ENCODE peak calls at places on chromosomes 13 and 19, in ten cellular contexts. K is NCI-H1436 treated with DMSO at 0.1 percent for 48 hours, O is left lung, C is ACHN, I is OCI-LY7, B is Caki2, H is neural crest cell, Y is cerebellum, X is endodermal cell, V is NCI-H345. R is an unnamed sample.

GRCh38 chr13:79674765-79675515 is 194.0 kb downstream of the NDFIP2 start:
- DNase-seq in K (no peak), O (no peak), C (no peak), I (no peak), B (no peak), H (no peak), Y (no peak), X (no peak), V (no peak), R (no peak)

GRCh38 chr13:57557979-57558529 is 73.5 kb upstream of the PCDH17 start:
- DNase-seq in K (no peak), O (no peak), C (peak), I (peak), B (peak), H (no peak), Y (no peak), X (no peak), V (no peak), R (peak)

GRCh38 chr19:52742516-52742915 is 7.7 kb upstream of the ZNF611 start:
- DNase-seq in K (no peak), O (no peak), C (no peak), I (no peak), B (no peak), H (no peak), Y (no peak), X (no peak), V (no peak), R (no peak)

GRCh38 chr19:17652627-17653026 is 35.5 kb downstream of the UNC13A start:
- DNase-seq in K (no peak), O (no peak), C (no peak), I (no peak), B (no peak), H (no peak), Y (no peak), X (no peak), V (no peak), R (no peak)

GRCh38 chr13:19283836-19284235 is 102.2 kb upstream of the TUBA3C start:
- DNase-seq in K (no peak), O (no peak), C (no peak), I (no peak), B (no peak), H (no peak), Y (no peak), X (no peak), V (no peak), R (no peak)

GRCh38 chr19:21130097-21130775 is 11.6 kb upstream of the ZNF431 start:
- DNase-seq in K (no peak), O (peak), C (no peak), I (no peak), B (no peak), H (no peak), Y (no peak), X (no peak), V (no peak), R (no peak)

GRCh38 chr13:43664700-43665191 is 122.0 kb downstream of the ENOX1 start:
- DNase-seq in K (no peak), O (no peak), C (peak), I (no peak), B (no peak), H (no peak), Y (no peak), X (peak), V (no peak), R (no peak)

GRCh38 chr19:42233106-42233505 is 9.3 kb downstream of the GSK3A start:
- DNase-seq in K (no peak), O (no peak), C (no peak), I (no peak), B (no peak), H (no peak), Y (no peak), X (no peak), V (no peak), R (no peak)

GRCh38 chr19:45554481-45554880 is 30.1 kb downstream of the OPA3 start:
- DNase-seq in K (no peak), O (no peak), C (no peak), I (no peak), B (no peak), H (no peak), Y (no peak), X (no peak), V (no peak), R (no peak)

GRCh38 chr13:77749481-77749880 is 52.0 kb downstream of the SLAIN1 start:
- DNase-seq in K (no peak), O (no peak), C (no peak), I (no peak), B (no peak), H (no peak), Y (no peak), X (no peak), V (no peak), R (no peak)

GRCh38 chr19:43432866-43433673 is 18.4 kb downstream of the TEX101 start:
- DNase-seq in K (no peak), O (peak), C (peak), I (peak), B (peak), H (peak), Y (peak), X (peak), V (no peak), R (peak)

GRCh38 chr13:65940720-65941119 is 1289.4 kb downstream of the PCDH9 start:
- DNase-seq in K (no peak), O (no peak), C (no peak), I (no peak), B (no peak), H (no peak), Y (no peak), X (no peak), V (peak), R (no peak)

GRCh38 chr19:12721656-12722565 is 1.8 kb downstream of the TNPO2 start:
- DNase-seq in K (no peak), O (peak), C (peak), I (peak), B (no peak), H (peak), Y (peak), X (peak), V (no peak), R (peak)

GRCh38 chr13:108220042-108220441 is 1.9 kb downstream of the ABHD13 start:
- DNase-seq in K (peak), O (peak), C (no peak), I (no peak), B (no peak), H (no peak), Y (no peak), X (peak), V (no peak), R (peak)

GRCh38 chr19:55958356-55958755 is 10.7 kb downstream of the NLRP8 start:
- DNase-seq in K (no peak), O (no peak), C (no peak), I (no peak), B (peak), H (no peak), Y (no peak), X (no peak), V (no peak), R (no peak)

GRCh38 chr13:101019126-101019525 is 344.5 kb upstream of the TMTC4 start:
- DNase-seq in K (no peak), O (no peak), C (peak), I (no peak), B (no peak), H (no peak), Y (no peak), X (no peak), V (no peak), R (no peak)

GRCh38 chr13:110525328-110526319 is 35.9 kb downstream of the RAB20 start:
- DNase-seq in K (no peak), O (peak), C (no peak), I (peak), B (no peak), H (no peak), Y (no peak), X (no peak), V (peak), R (peak)

GRCh38 chr13:48750588-48751383 is 97.1 kb downstream of the CYSLTR2 start:
- DNase-seq in K (no peak), O (no peak), C (no peak), I (no peak), B (no peak), H (no peak), Y (no peak), X (no peak), V (no peak), R (no peak)

GRCh38 chr13:98584668-98585397 is 7.9 kb upstream of the STK24 start:
- DNase-seq in K (no peak), O (no peak), C (no peak), I (no peak), B (no peak), H (no peak), Y (no peak), X (no peak), V (no peak), R (no peak)

GRCh38 chr19:32363632-32364031 is 18.2 kb downstream of the ZNF507 start:
- DNase-seq in K (no peak), O (no peak), C (no peak), I (no peak), B (no peak), H (no peak), Y (no peak), X (no peak), V (no peak), R (no peak)

GRCh38 chr19:15194938-15195337 is 5.9 kb downstream of the NOTCH3 start:
- DNase-seq in K (no peak), O (no peak), C (no peak), I (no peak), B (peak), H (no peak), Y (no peak), X (no peak), V (no peak), R (no peak)

GRCh38 chr19:4337906-4338440 is 654 bp downstream of the STAP2 start:
- DNase-seq in K (no peak), O (no peak), C (no peak), I (no peak), B (no peak), H (no peak), Y (no peak), X (peak), V (no peak), R (no peak)

GRCh38 chr19:49502866-49503581 is 6.8 kb downstream of the RPS11 start:
- DNase-seq in K (no peak), O (no peak), C (peak), I (peak), B (peak), H (no peak), Y (peak), X (no peak), V (peak), R (peak)

GRCh38 chr13:31038834-31039552 is 106.5 kb downstream of the TEX26 start:
- DNase-seq in K (no peak), O (no peak), C (peak), I (peak), B (no peak), H (no peak), Y (no peak), X (no peak), V (no peak), R (peak)

GRCh38 chr19:16736709-16737108 is 17.1 kb downstream of the NWD1 start:
- DNase-seq in K (no peak), O (no peak), C (no peak), I (peak), B (no peak), H (no peak), Y (no peak), X (no peak), V (no peak), R (peak)

GRCh38 chr13:101473458-101473857 is 21.0 kb downstream of the ITGBL1 start:
- DNase-seq in K (no peak), O (peak), C (peak), I (no peak), B (no peak), H (no peak), Y (no peak), X (no peak), V (no peak), R (no peak)

GRCh38 chr13:111385182-111385857 is 64.9 kb downstream of the TEX29 start:
- DNase-seq in K (peak), O (no peak), C (no peak), I (no peak), B (no peak), H (no peak), Y (no peak), X (peak), V (no peak), R (no peak)

GRCh38 chr19:4369109-4369887 is 25.9 kb downstream of the MPND start:
- DNase-seq in K (no peak), O (peak), C (peak), I (peak), B (peak), H (no peak), Y (no peak), X (peak), V (no peak), R (peak)

GRCh38 chr19:1470864-1471513 is 8.0 kb downstream of the C19orf25 start:
- DNase-seq in K (no peak), O (no peak), C (no peak), I (no peak), B (no peak), H (no peak), Y (no peak), X (peak), V (no peak), R (peak)